ENCODE peak calls at places on chromosomes 16 and 17, in four cellular contexts. G is cardiac muscle cell, E is nephron progenitor cell, T is endothelial cell of umbilical vein. M is an unnamed sample.
A peak's percentile ranks its signal among the peaks of the same experiment; 100 is the strongest.

GRCh38 chr17:34740936-34741515 is 161.6 kb downstream of the TMEM132E start:
- DNase-seq in G (no peak), E (no peak), T (no peak), M (no peak)

GRCh38 chr17:58316260-58316960 is 12.2 kb downstream of the TSPOAP1 start:
- DNase-seq in G (no peak), E (no peak), T (no peak), M (peak; percentile 6)

GRCh38 chr16:63998-64913 is 8.2 kb downstream of the RHBDF1 start:
- DNase-seq in G (no peak), E (no peak), T (no peak), M (no peak)

GRCh38 chr17:34996422-34997029 is 16.2 kb downstream of the LIG3 start:
- DNase-seq in G (no peak), E (no peak), T (no peak), M (no peak)

GRCh38 chr16:4003576-4003975 is 112.7 kb downstream of the ADCY9 start:
- DNase-seq in G (no peak), E (no peak), T (no peak), M (no peak)

GRCh38 chr17:46818319-46818928 is at the start of gene WNT3:
- DNase-seq in G (peak; percentile 36), E (peak; percentile 63), T (no peak), M (peak; percentile 57)

GRCh38 chr17:33520404-33521032 is 227.4 kb upstream of the ASIC2 start:
- DNase-seq in G (peak; percentile 71), E (peak; percentile 88), T (peak; percentile 19), M (peak; percentile 88)

GRCh38 chr17:45225051-45225700 is 3.5 kb downstream of the FMNL1 start:
- DNase-seq in G (no peak), E (no peak), T (no peak), M (no peak)

GRCh38 chr17:269616-270514 is 82.7 kb downstream of the RPH3AL start:
- DNase-seq in G (no peak), E (no peak), T (no peak), M (peak; percentile 77)

GRCh38 chr17:38554430-38555350 is 51.1 kb downstream of the SRCIN1 start:
- DNase-seq in G (no peak), E (no peak), T (no peak), M (no peak)

GRCh38 chr17:51435641-51436091 is 175.3 kb downstream of the UTP18 start:
- DNase-seq in G (peak; percentile 59), E (peak; percentile 62), T (peak; percentile 51), M (peak; percentile 82)

GRCh38 chr17:42750730-42751356 is 6.0 kb upstream of the EZH1 start:
- DNase-seq in G (no peak), E (no peak), T (peak; percentile 76), M (no peak)

GRCh38 chr17:40063034-40063765 is 435 bp downstream of the THRA start:
- DNase-seq in G (peak; percentile 72), E (peak; percentile 69), T (peak; percentile 67), M (peak; percentile 69)

GRCh38 chr16:20904507-20905079 is 4.0 kb downstream of the LYRM1 start:
- DNase-seq in G (no peak), E (no peak), T (peak; percentile 97), M (no peak)

GRCh38 chr16:81151648-81152047 is 55.5 kb upstream of the GCSH start:
- DNase-seq in G (no peak), E (no peak), T (no peak), M (no peak)

GRCh38 chr17:57762375-57762916 is 17.3 kb upstream of the CCDC182 start:
- DNase-seq in G (no peak), E (peak; percentile 30), T (no peak), M (no peak)

GRCh38 chr17:80449194-80449929 is 27.0 kb downstream of the NPTX1 start:
- DNase-seq in G (no peak), E (no peak), T (no peak), M (no peak)

GRCh38 chr17:10177921-10178788 is 20.3 kb downstream of the GAS7 start:
- DNase-seq in G (no peak), E (no peak), T (no peak), M (peak; percentile 32)

GRCh38 chr16:20517149-20517548 is 59.0 kb downstream of the ACSM2B start:
- DNase-seq in G (no peak), E (no peak), T (no peak), M (no peak)

GRCh38 chr16:69500496-69500895 is 65.3 kb upstream of the NFAT5 start:
- DNase-seq in G (no peak), E (no peak), T (no peak), M (no peak)

GRCh38 chr16:10942352-10943297 is at the start of gene DEXI:
- DNase-seq in G (peak; percentile 96), E (peak; percentile 94), T (peak; percentile 91), M (peak; percentile 94)

GRCh38 chr16:59886021-59886420 is 1151.9 kb upstream of the GOT2 start:
- DNase-seq in G (no peak), E (no peak), T (peak; percentile 3), M (no peak)

GRCh38 chr17:28334666-28335200 is 539 bp downstream of the IFT20 start:
- DNase-seq in G (no peak), E (no peak), T (no peak), M (no peak)

GRCh38 chr16:81357711-81358270 is 43.0 kb downstream of the GAN start:
- DNase-seq in G (no peak), E (no peak), T (no peak), M (no peak)

GRCh38 chr17:70913086-70913485 is 743.8 kb downstream of the KCNJ2 start:
- DNase-seq in G (no peak), E (no peak), T (no peak), M (no peak)

GRCh38 chr17:48795444-48796162 is 21.4 kb downstream of the TTLL6 start:
- DNase-seq in G (no peak), E (no peak), T (no peak), M (no peak)

GRCh38 chr17:46822388-46822921 is 4.0 kb upstream of the WNT3 start:
- DNase-seq in G (no peak), E (no peak), T (no peak), M (peak; percentile 43)

GRCh38 chr17:56913000-56913866 is 616 bp downstream of the TRIM25 start:
- DNase-seq in G (peak; percentile 24), E (peak; percentile 50), T (peak; percentile 21), M (peak; percentile 50)

GRCh38 chr17:64058547-64059115 is 38.2 kb upstream of the ICAM2 start:
- DNase-seq in G (no peak), E (no peak), T (no peak), M (no peak)

GRCh38 chr16:84532299-84532724 is 27.9 kb upstream of the MEAK7 start:
- DNase-seq in G (peak; percentile 80), E (no peak), T (peak; percentile 93), M (no peak)

GRCh38 chr17:8859029-8859803 is 8.3 kb downstream of the PIK3R6 start:
- DNase-seq in G (no peak), E (no peak), T (no peak), M (no peak)

GRCh38 chr16:88315543-88316105 is 67.1 kb upstream of the ZNF469 start:
- DNase-seq in G (no peak), E (peak; percentile 42), T (peak; percentile 82), M (peak; percentile 71)

GRCh38 chr16:88316941-88317618 is 65.7 kb upstream of the ZNF469 start:
- DNase-seq in G (no peak), E (no peak), T (no peak), M (no peak)

GRCh38 chr16:88317619-88317977 is 65.2 kb upstream of the ZNF469 start:
- DNase-seq in G (no peak), E (no peak), T (no peak), M (no peak)

GRCh38 chr16:88314991-88315542 is 67.7 kb upstream of the ZNF469 start:
- DNase-seq in G (no peak), E (no peak), T (no peak), M (no peak)

GRCh38 chr16:88316151-88316550 is 66.6 kb upstream of the ZNF469 start:
- DNase-seq in G (no peak), E (no peak), T (no peak), M (no peak)
- TF ChIP-seq CTCF in G (no peak), E (no peak), T (no peak), M (no peak)

DNA sequence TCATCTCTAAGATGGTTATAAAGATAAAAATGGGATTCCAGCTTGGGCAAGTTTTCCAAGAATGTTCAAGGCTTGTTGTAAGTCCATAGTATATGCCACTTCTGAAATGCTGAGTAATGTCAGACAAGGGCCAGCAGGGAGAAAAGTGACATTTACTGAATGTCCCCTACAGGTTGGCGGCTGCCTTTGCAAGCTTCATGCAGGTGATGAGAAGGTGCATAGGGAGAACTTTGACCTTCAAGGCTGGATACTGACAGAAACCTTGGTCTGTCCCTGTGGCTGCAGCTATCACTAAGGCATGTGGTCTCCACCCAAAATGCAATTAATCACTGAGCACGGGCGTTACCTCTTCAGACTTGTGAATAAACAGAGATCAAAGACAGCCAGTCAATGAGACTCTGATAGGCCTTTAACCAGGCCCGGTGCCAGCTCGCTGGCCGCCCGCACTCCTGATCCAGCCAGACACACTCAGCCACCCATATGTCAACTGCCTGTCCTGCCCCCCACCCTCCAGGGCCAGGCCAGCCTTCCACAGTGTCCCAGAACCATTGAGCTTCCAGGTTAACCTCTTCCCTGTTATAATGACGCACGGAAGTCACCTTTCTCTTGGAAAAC is 26.9 kb upstream of the AXIN2 start:
- DNase-seq in G (no peak), E (no peak), T (no peak), M (no peak)
- TF ChIP-seq CTCF in G (no peak), E (no peak), T (no peak), M (no peak)

GRCh38 chr17:17190188-17190587 is 15.9 kb downstream of the PLD6 start:
- DNase-seq in G (no peak), E (no peak), T (no peak), M (no peak)

GRCh38 chr17:17189559-17189958 is 16.6 kb downstream of the PLD6 start:
- DNase-seq in G (peak; percentile 38), E (no peak), T (no peak), M (no peak)

GRCh38 chr17:17188586-17188985 is 17.5 kb downstream of the PLD6 start:
- DNase-seq in G (no peak), E (no peak), T (no peak), M (no peak)

GRCh38 chr17:17191346-17191792 is 14.8 kb downstream of the PLD6 start:
- DNase-seq in G (no peak), E (no peak), T (peak; percentile 93), M (no peak)

GRCh38 chr17:17191961-17192381 is 14.2 kb downstream of the PLD6 start:
- DNase-seq in G (no peak), E (no peak), T (no peak), M (no peak)
- TF ChIP-seq CTCF in G (no peak), E (no peak), T (no peak), M (no peak)

DNA sequence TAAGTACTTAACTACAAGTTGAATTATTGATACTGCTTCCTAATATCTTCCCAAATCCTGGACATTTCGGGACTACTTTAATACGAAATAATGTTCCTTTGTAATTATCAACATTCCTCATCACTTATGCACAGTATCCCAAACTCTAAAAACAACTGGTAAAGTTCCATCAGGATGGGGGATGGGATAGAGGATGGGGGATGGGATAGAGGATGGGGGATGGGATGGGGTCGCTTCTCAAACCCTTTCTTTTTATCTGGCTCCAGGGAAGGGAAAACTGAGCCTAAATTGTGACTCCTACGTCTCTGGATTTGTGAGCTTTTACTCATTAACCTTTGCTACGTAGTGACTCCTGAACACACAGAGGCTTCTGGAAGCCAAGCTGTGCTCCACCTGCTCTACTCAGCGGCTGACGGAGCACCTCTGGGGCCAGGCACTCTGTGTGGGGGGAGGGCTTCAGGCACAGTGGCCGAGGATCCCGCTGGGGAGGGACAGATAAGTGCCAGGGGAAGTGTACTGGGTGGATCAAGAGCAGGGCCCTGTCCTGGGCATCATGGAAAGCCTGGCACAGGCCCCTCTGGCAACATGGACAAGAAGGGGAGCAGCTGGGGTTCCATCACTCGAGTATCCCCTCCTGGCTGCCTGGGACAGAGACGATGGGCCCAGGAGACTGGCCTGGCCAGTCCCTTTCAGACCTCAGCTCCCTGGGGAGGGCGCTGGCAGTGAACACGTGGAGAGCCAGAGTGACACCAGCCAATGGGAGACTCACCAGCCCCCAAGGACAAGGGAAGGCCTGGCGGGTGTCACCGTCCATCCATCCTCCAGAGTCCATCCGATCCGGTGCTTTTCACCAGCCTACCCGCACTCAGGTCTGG is 56.2 kb downstream of the PGS1 start:
- DNase-seq in G (no peak), E (no peak), T (no peak), M (no peak)
- TF ChIP-seq CTCF in G (no peak), E (no peak), T (no peak), M (no peak)